ENCODE peak calls at places on chromosomes 3 and 15, in six cellular contexts. A is stomach, O is ovary, B is esophagus muscularis mucosa, U is transverse colon, X is tibial nerve. Q is an unnamed sample. For H3K36me3, the result is how much of the 10 kb centered on the place peaks cover.

GRCh38 chr3:145489011-145489410 is 672.0 kb downstream of the PLOD2 start:
- DNase-seq in A (no peak), O (no peak), B (no peak), U (no peak), X (no peak), Q (no peak)

GRCh38 chr3:8494332-8494731 is 7.3 kb upstream of the LMCD1 start:
- DNase-seq in A (no peak), O (no peak), B (no peak), U (no peak), X (no peak), Q (no peak)

GRCh38 chr15:98150084-98150483 is 189.6 kb downstream of the ARRDC4 start:
- DNase-seq in A (no peak), O (no peak), B (no peak), U (no peak), X (no peak), Q (no peak)

GRCh38 chr15:26691249-26691648 is 81.6 kb downstream of the GABRB3 start:
- DNase-seq in A (no peak), O (no peak), B (no peak), U (no peak), X (no peak), Q (no peak)

GRCh38 chr15:64246364-64247189 is 83.8 kb upstream of the PPIB start:
- DNase-seq in A (no peak), O (no peak), B (no peak), U (no peak), X (no peak), Q (peak)

GRCh38 chr15:59801649-59802048 is 112.5 kb upstream of the BNIP2 start:
- DNase-seq in A (no peak), O (no peak), B (no peak), U (no peak), X (no peak), Q (no peak)

GRCh38 chr15:100997442-100997841 is 78.3 kb downstream of the LRRK1 start:
- DNase-seq in A (no peak), O (no peak), B (peak), U (no peak), X (no peak), Q (no peak)

GRCh38 chr3:136819784-136820640 is 1.1 kb downstream of the SLC35G2 start:
- DNase-seq in A (peak), O (peak), B (no peak), U (peak), X (peak), Q (no peak)

GRCh38 chr15:63473999-63474809 is 30.2 kb upstream of the USP3 start:
- DNase-seq in A (peak), O (peak), B (no peak), U (peak), X (no peak), Q (no peak)

GRCh38 chr15:77629070-77630030 is 3.4 kb downstream of the LINGO1 start:
- DNase-seq in A (no peak), O (no peak), B (no peak), U (no peak), X (no peak), Q (no peak)

GRCh38 chr15:101525087-101525669 is 35.7 kb upstream of the PCSK6 start:
- DNase-seq in A (no peak), O (no peak), B (peak), U (no peak), X (no peak), Q (no peak)

GRCh38 chr3:140432176-140432753 is 245.6 kb upstream of the TRIM42 start:
- DNase-seq in A (no peak), O (peak), B (no peak), U (no peak), X (no peak), Q (no peak)

GRCh38 chr3:55482496-55483195 is 4.5 kb downstream of the WNT5A start:
- DNase-seq in A (no peak), O (peak), B (no peak), U (no peak), X (no peak), Q (no peak)

GRCh38 chr3:194730369-194730768 is 44.7 kb downstream of the FAM43A start:
- DNase-seq in A (peak), O (no peak), B (no peak), U (peak), X (no peak), Q (no peak)

GRCh38 chr3:42961633-42962032 is 17.5 kb upstream of the GASK1A start:
- DNase-seq in A (peak), O (no peak), B (no peak), U (peak), X (peak), Q (peak)

GRCh38 chr15:100495861-100496260 is 32.9 kb downstream of the CERS3 start:
- DNase-seq in A (no peak), O (no peak), B (no peak), U (no peak), X (no peak), Q (no peak)

GRCh38 chr3:94423566-94423965 is 360.7 kb downstream of the NSUN3 start:
- DNase-seq in A (no peak), O (no peak), B (no peak), U (no peak), X (no peak), Q (no peak)

GRCh38 chr3:46946416-46946815 is 30.1 kb downstream of the CCDC12 start:
- DNase-seq in A (peak), O (no peak), B (no peak), U (no peak), X (no peak), Q (no peak)

GRCh38 chr3:46942481-46943236 is 33.9 kb downstream of the CCDC12 start:
- DNase-seq in A (no peak), O (no peak), B (no peak), U (peak), X (no peak), Q (no peak)

GRCh38 chr3:46942079-46942478 is 34.5 kb downstream of the CCDC12 start:
- DNase-seq in A (no peak), O (peak), B (no peak), U (peak), X (no peak), Q (no peak)

GRCh38 chr3:46944191-46944590 is 32.4 kb downstream of the CCDC12 start:
- DNase-seq in A (no peak), O (no peak), B (no peak), U (no peak), X (no peak), Q (no peak)

DNA sequence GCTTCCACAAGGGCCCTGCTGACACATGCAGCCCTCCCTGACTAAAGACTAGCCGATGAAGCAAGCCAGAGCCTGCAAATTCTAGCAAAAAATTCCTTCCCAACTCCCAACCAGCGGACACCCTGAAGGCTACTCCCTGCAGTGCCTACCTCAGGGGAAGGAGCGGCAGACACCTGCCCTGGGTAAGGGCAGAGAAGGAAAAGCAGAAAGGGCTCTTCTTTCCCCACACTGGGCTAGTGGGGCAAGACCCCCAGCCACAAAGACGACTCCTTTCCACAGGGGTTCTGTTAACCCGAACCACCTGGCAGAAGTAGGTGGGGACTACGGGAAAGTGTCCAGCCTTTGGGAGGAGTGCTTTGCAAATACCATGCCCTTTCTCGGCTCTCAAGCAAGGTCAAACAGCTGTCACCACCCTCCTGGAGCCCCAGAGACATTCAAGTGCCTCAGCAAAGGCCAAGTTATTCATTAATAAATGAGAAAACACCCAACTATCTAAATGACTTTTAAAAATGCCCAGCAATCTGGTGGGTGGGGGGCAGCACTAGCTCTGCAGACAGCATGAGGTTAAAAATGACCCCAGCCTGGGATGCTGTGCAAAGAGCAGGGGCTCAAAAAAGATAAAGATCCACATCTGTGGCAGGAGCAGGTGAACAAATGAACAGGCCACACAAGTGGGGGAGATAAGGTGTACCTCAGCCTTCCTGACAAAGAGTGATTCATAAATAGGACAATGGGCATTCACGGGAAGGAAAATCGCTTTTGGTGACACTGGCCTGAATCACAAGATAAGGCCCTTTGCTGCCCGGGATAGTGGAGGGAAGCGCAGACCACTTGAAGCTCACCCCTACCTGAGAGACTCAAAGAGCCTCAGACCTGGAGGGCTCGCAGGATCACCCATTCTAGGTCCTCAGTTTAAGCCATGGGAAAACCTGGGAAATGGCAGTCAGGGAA is 33.0 kb downstream of the CCDC12 start:
- DNase-seq in A (peak), O (no peak), B (no peak), U (peak), X (no peak), Q (no peak)
- TF ChIP-seq EP300 in A (no peak), O (no peak), B (no peak), U (no peak), X (no peak), Q (no peak)

GRCh38 chr3:122958290-122958689 is 69.3 kb downstream of the SEMA5B start:
- DNase-seq in A (no peak), O (no peak), B (no peak), U (no peak), X (no peak), Q (no peak)

GRCh38 chr3:122959339-122959738 is 68.2 kb downstream of the SEMA5B start:
- DNase-seq in A (no peak), O (no peak), B (no peak), U (no peak), X (no peak), Q (no peak)

GRCh38 chr3:122956685-122957455 is 70.7 kb downstream of the SEMA5B start:
- DNase-seq in A (no peak), O (no peak), B (no peak), U (no peak), X (no peak), Q (no peak)

GRCh38 chr3:122955916-122956684 is 71.5 kb downstream of the SEMA5B start:
- DNase-seq in A (no peak), O (no peak), B (no peak), U (no peak), X (no peak), Q (no peak)

DNA sequence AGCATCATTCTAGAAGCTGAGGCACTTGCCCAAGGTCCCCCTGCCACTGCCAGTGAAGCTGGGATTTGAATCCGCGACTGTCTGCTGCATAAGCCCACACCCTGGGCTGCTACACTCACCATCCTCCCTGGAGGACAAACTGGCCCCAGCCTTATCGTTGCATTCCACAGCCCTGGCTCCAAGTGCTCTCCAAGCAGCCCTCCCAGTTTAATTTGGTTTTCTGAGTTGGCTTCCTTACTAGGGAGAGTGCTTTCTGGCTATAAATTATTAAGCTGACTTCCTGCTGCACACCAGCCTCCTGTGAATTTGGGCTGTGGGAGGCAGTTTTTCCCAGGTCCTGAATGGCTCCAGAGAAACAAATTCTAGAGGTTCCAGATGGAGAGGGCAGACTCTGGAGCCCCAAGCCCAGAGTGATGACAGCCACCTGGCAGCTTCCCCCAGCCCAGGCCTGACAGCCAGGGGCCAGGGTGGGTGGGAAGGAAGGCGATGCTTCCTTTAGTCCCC is 69.8 kb downstream of the SEMA5B start:
- DNase-seq in A (no peak), O (peak), B (no peak), U (no peak), X (no peak), Q (no peak)
- H3K36me3 ChIP-seq in A (under half), O (under half), B (under half), U (under half), X (under half), Q (under half)

GRCh38 chr3:4001976-4002375 is 202.7 kb downstream of the LRRN1 start:
- DNase-seq in A (no peak), O (no peak), B (no peak), U (no peak), X (no peak), Q (no peak)
- TF ChIP-seq EP300 in A (no peak), O (no peak), B (no peak), U (no peak), X (no peak), Q (no peak)

GRCh38 chr3:172787019-172787418 is 36.5 kb downstream of the ECT2 start:
- DNase-seq in A (no peak), O (no peak), B (no peak), U (no peak), X (no peak), Q (no peak)
- H3K36me3 ChIP-seq in A (under half), O (under half), B (under half), U (under half), X (under half), Q (half or more)

GRCh38 chr3:123782488-123782887 is 101.6 kb downstream of the MYLK start:
- DNase-seq in A (no peak), O (no peak), B (peak), U (no peak), X (no peak), Q (no peak)

GRCh38 chr3:123781571-123782275 is 102.4 kb downstream of the MYLK start:
- DNase-seq in A (no peak), O (no peak), B (peak), U (no peak), X (no peak), Q (no peak)

GRCh38 chr3:123780656-123781055 is 103.5 kb downstream of the MYLK start:
- DNase-seq in A (no peak), O (no peak), B (peak), U (no peak), X (no peak), Q (no peak)

GRCh38 chr3:123779646-123780231 is 104.4 kb downstream of the MYLK start:
- DNase-seq in A (no peak), O (no peak), B (peak), U (no peak), X (no peak), Q (no peak)

DNA sequence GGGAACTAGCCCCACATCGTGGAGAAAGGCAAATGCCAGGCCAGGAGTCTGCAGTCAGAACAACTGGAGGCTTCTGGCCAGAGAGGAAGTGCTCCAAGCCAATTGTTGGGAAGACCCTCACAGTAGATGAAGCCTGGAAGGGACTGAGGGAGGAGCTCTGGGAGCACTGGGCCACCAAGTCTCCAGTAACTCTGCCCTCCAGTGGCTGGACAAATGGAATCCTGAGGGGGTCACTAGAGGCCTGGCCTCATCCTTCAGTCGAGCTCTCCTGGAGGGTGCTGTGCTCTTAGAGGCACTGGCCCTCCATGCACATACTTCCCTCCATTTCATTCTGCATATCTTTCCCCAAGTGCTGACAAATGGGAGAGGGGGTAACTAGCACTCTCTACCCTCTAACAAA is 103.0 kb downstream of the MYLK start:
- DNase-seq in A (no peak), O (no peak), B (peak), U (no peak), X (no peak), Q (peak)
- TF ChIP-seq EP300 in A (no peak), O (no peak), B (no peak), U (no peak), X (no peak), Q (no peak)

GRCh38 chr3:32404714-32405113 is 13.1 kb downstream of the CMTM7 start:
- DNase-seq in A (no peak), O (no peak), B (no peak), U (no peak), X (no peak), Q (no peak)
- H3K36me3 ChIP-seq in A (under half), O (under half), B (under half), U (under half), X (under half), Q (under half)

GRCh38 chr3:69084668-69085542 is at the start of gene ARL6IP5:
- DNase-seq in A (peak), O (peak), B (peak), U (peak), X (peak), Q (peak)
- TF ChIP-seq EP300 in A (no peak), O (no peak), B (no peak), U (no peak), X (peak), Q (no peak)

DNA sequence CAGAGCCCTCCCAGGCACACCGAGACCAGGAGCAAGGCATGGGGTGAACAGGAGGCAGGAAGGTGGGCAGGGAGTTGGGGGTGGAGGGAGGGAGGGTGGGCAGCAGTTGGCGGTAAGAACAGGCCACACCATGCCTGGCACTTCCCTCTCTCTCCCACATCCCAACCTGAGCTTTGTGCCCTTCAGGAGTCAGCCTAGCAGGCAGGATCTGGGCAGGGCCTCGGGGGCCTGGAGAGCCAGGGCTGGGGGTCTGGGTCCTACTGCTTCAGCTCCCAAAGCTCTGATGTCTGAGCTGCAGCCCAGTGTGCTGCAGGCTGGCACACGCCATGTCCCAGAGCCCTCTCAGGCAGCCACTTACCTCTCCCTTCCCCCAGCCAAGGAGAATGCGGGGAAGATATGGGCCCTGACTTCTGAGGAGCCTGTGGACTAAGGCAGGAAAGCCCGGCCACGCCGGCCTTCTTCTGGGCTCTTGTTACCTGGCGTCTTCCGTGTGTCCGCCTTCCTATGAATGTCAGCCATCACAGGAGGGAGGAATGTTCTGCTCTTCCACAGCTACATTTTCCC is 2.9 kb upstream of the MYL3 start:
- DNase-seq in A (no peak), O (no peak), B (no peak), U (no peak), X (no peak), Q (no peak)
- H3K36me3 ChIP-seq in A (under half), O (under half), B (under half), U (under half), X (under half), Q (under half)

GRCh38 chr3:151962371-151962770 is 88.9 kb downstream of the SUCNR1 start:
- DNase-seq in A (no peak), O (no peak), B (no peak), U (no peak), X (no peak), Q (no peak)
- TF ChIP-seq EP300 in A (no peak), O (no peak), B (no peak), U (no peak), X (no peak), Q (no peak)

GRCh38 chr3:49098429-49098828 is 4.6 kb upstream of the QRICH1 start:
- DNase-seq in A (no peak), O (peak), B (no peak), U (no peak), X (no peak), Q (peak)
- H3K36me3 ChIP-seq in A (half or more), O (under half), B (under half), U (under half), X (half or more), Q (half or more)